ENCODE peak calls at places on chromosomes 5 and 9, in ten cellular contexts. One of them, this sample, is unnamed.

GRCh38 chr5:53128481-53128880 is 18.9 kb upstream of the MOCS2 start:
- DNase-seq in fibroblast of mammary gland: no peak
- DNase-seq in NCI-H1092 treated with DMSO at 0.1 percent for 48 hours: no peak
- DNase-seq in left cardiac atrium: no peak
- DNase-seq in COR-L47: no peak
- DNase-seq in Right ventricle myocardium inferior: no peak
- DNase-seq in GM13977: no peak
- DNase-seq in NCI-H2107: no peak
- DNase-seq in aorta: no peak
- DNase-seq in activated CD4-positive, CD25-positive, alpha-beta regulatory T cell: no peak
- DNase-seq in this sample: no peak

GRCh38 chr5:57174128-57174849 is 430 bp downstream of the GPBP1 start:
- DNase-seq in fibroblast of mammary gland: no peak
- DNase-seq in NCI-H1092 treated with DMSO at 0.1 percent for 48 hours: peak
- DNase-seq in left cardiac atrium: peak
- DNase-seq in COR-L47: peak
- DNase-seq in Right ventricle myocardium inferior: peak
- DNase-seq in GM13977: peak
- DNase-seq in NCI-H2107: no peak
- DNase-seq in aorta: no peak
- DNase-seq in activated CD4-positive, CD25-positive, alpha-beta regulatory T cell: peak
- DNase-seq in this sample: peak

GRCh38 chr5:168014423-168014822 is 277.0 kb upstream of the WWC1 start:
- DNase-seq in fibroblast of mammary gland: no peak
- DNase-seq in NCI-H1092 treated with DMSO at 0.1 percent for 48 hours: no peak
- DNase-seq in left cardiac atrium: no peak
- DNase-seq in COR-L47: no peak
- DNase-seq in Right ventricle myocardium inferior: no peak
- DNase-seq in GM13977: no peak
- DNase-seq in NCI-H2107: no peak
- DNase-seq in aorta: no peak
- DNase-seq in activated CD4-positive, CD25-positive, alpha-beta regulatory T cell: no peak
- DNase-seq in this sample: no peak

GRCh38 chr9:8419871-8420270 is 620.3 kb upstream of the DMAC1 start:
- DNase-seq in fibroblast of mammary gland: peak
- DNase-seq in NCI-H1092 treated with DMSO at 0.1 percent for 48 hours: no peak
- DNase-seq in left cardiac atrium: no peak
- DNase-seq in COR-L47: no peak
- DNase-seq in Right ventricle myocardium inferior: no peak
- DNase-seq in GM13977: no peak
- DNase-seq in NCI-H2107: no peak
- DNase-seq in aorta: no peak
- DNase-seq in activated CD4-positive, CD25-positive, alpha-beta regulatory T cell: no peak
- DNase-seq in this sample: no peak

GRCh38 chr5:175830586-175831300 is 40.6 kb upstream of the CPLX2 start:
- DNase-seq in fibroblast of mammary gland: no peak
- DNase-seq in NCI-H1092 treated with DMSO at 0.1 percent for 48 hours: no peak
- DNase-seq in left cardiac atrium: no peak
- DNase-seq in COR-L47: no peak
- DNase-seq in Right ventricle myocardium inferior: no peak
- DNase-seq in GM13977: no peak
- DNase-seq in NCI-H2107: no peak
- DNase-seq in aorta: no peak
- DNase-seq in activated CD4-positive, CD25-positive, alpha-beta regulatory T cell: no peak
- DNase-seq in this sample: no peak

GRCh38 chr5:9497347-9497746 is 48.5 kb downstream of the SEMA5A start:
- DNase-seq in fibroblast of mammary gland: no peak
- DNase-seq in NCI-H1092 treated with DMSO at 0.1 percent for 48 hours: no peak
- DNase-seq in left cardiac atrium: no peak
- DNase-seq in COR-L47: no peak
- DNase-seq in Right ventricle myocardium inferior: no peak
- DNase-seq in GM13977: no peak
- DNase-seq in NCI-H2107: no peak
- DNase-seq in aorta: no peak
- DNase-seq in activated CD4-positive, CD25-positive, alpha-beta regulatory T cell: no peak
- DNase-seq in this sample: no peak

GRCh38 chr9:136662326-136662655 is 425 bp upstream of the EGFL7 start:
- DNase-seq in fibroblast of mammary gland: no peak
- DNase-seq in NCI-H1092 treated with DMSO at 0.1 percent for 48 hours: no peak
- DNase-seq in left cardiac atrium: no peak
- DNase-seq in COR-L47: no peak
- DNase-seq in Right ventricle myocardium inferior: no peak
- DNase-seq in GM13977: no peak
- DNase-seq in NCI-H2107: no peak
- DNase-seq in aorta: no peak
- DNase-seq in activated CD4-positive, CD25-positive, alpha-beta regulatory T cell: no peak
- DNase-seq in this sample: no peak

GRCh38 chr9:114002271-114002985 is 75.7 kb downstream of the AMBP start:
- DNase-seq in fibroblast of mammary gland: no peak
- DNase-seq in NCI-H1092 treated with DMSO at 0.1 percent for 48 hours: no peak
- DNase-seq in left cardiac atrium: no peak
- DNase-seq in COR-L47: no peak
- DNase-seq in Right ventricle myocardium inferior: no peak
- DNase-seq in GM13977: no peak
- DNase-seq in NCI-H2107: no peak
- DNase-seq in aorta: peak
- DNase-seq in activated CD4-positive, CD25-positive, alpha-beta regulatory T cell: no peak
- DNase-seq in this sample: no peak

GRCh38 chr5:145166173-145166572 is 669.0 kb downstream of the PRELID2 start:
- DNase-seq in fibroblast of mammary gland: no peak
- DNase-seq in NCI-H1092 treated with DMSO at 0.1 percent for 48 hours: no peak
- DNase-seq in left cardiac atrium: no peak
- DNase-seq in COR-L47: no peak
- DNase-seq in Right ventricle myocardium inferior: no peak
- DNase-seq in GM13977: no peak
- DNase-seq in NCI-H2107: no peak
- DNase-seq in aorta: no peak
- DNase-seq in activated CD4-positive, CD25-positive, alpha-beta regulatory T cell: no peak
- DNase-seq in this sample: no peak

GRCh38 chr9:109026306-109026705 is 13.0 kb upstream of the CTNNAL1 start:
- DNase-seq in fibroblast of mammary gland: no peak
- DNase-seq in NCI-H1092 treated with DMSO at 0.1 percent for 48 hours: no peak
- DNase-seq in left cardiac atrium: no peak
- DNase-seq in COR-L47: no peak
- DNase-seq in Right ventricle myocardium inferior: no peak
- DNase-seq in GM13977: no peak
- DNase-seq in NCI-H2107: no peak
- DNase-seq in aorta: no peak
- DNase-seq in activated CD4-positive, CD25-positive, alpha-beta regulatory T cell: no peak
- DNase-seq in this sample: no peak

GRCh38 chr5:143977891-143978448 is 166.0 kb downstream of the HMHB1 start:
- DNase-seq in fibroblast of mammary gland: peak
- DNase-seq in NCI-H1092 treated with DMSO at 0.1 percent for 48 hours: no peak
- DNase-seq in left cardiac atrium: no peak
- DNase-seq in COR-L47: no peak
- DNase-seq in Right ventricle myocardium inferior: no peak
- DNase-seq in GM13977: no peak
- DNase-seq in NCI-H2107: no peak
- DNase-seq in aorta: no peak
- DNase-seq in activated CD4-positive, CD25-positive, alpha-beta regulatory T cell: no peak
- DNase-seq in this sample: no peak

GRCh38 chr5:132086277-132086794 is 12.7 kb downstream of the CSF2 start:
- DNase-seq in fibroblast of mammary gland: peak
- DNase-seq in NCI-H1092 treated with DMSO at 0.1 percent for 48 hours: no peak
- DNase-seq in left cardiac atrium: peak
- DNase-seq in COR-L47: no peak
- DNase-seq in Right ventricle myocardium inferior: peak
- DNase-seq in GM13977: no peak
- DNase-seq in NCI-H2107: no peak
- DNase-seq in aorta: peak
- DNase-seq in activated CD4-positive, CD25-positive, alpha-beta regulatory T cell: no peak
- DNase-seq in this sample: no peak

GRCh38 chr5:15691536-15691935 is 191.6 kb downstream of the FBXL7 start:
- DNase-seq in fibroblast of mammary gland: peak
- DNase-seq in NCI-H1092 treated with DMSO at 0.1 percent for 48 hours: no peak
- DNase-seq in left cardiac atrium: no peak
- DNase-seq in COR-L47: no peak
- DNase-seq in Right ventricle myocardium inferior: no peak
- DNase-seq in GM13977: no peak
- DNase-seq in NCI-H2107: no peak
- DNase-seq in aorta: no peak
- DNase-seq in activated CD4-positive, CD25-positive, alpha-beta regulatory T cell: no peak
- DNase-seq in this sample: no peak

GRCh38 chr9:69030851-69031645 is 4.5 kb upstream of the FXN start:
- DNase-seq in fibroblast of mammary gland: peak
- DNase-seq in NCI-H1092 treated with DMSO at 0.1 percent for 48 hours: no peak
- DNase-seq in left cardiac atrium: no peak
- DNase-seq in COR-L47: no peak
- DNase-seq in Right ventricle myocardium inferior: no peak
- DNase-seq in GM13977: no peak
- DNase-seq in NCI-H2107: no peak
- DNase-seq in aorta: no peak
- DNase-seq in activated CD4-positive, CD25-positive, alpha-beta regulatory T cell: no peak
- DNase-seq in this sample: no peak

GRCh38 chr9:123997665-123998277 is 13.8 kb upstream of the LHX2 start:
- DNase-seq in fibroblast of mammary gland: peak
- DNase-seq in NCI-H1092 treated with DMSO at 0.1 percent for 48 hours: no peak
- DNase-seq in left cardiac atrium: peak
- DNase-seq in COR-L47: no peak
- DNase-seq in Right ventricle myocardium inferior: peak
- DNase-seq in GM13977: peak
- DNase-seq in NCI-H2107: no peak
- DNase-seq in aorta: peak
- DNase-seq in activated CD4-positive, CD25-positive, alpha-beta regulatory T cell: no peak
- DNase-seq in this sample: no peak

GRCh38 chr5:146463446-146463845 is 16.3 kb downstream of the TCERG1 start:
- DNase-seq in fibroblast of mammary gland: no peak
- DNase-seq in NCI-H1092 treated with DMSO at 0.1 percent for 48 hours: no peak
- DNase-seq in left cardiac atrium: no peak
- DNase-seq in COR-L47: no peak
- DNase-seq in Right ventricle myocardium inferior: no peak
- DNase-seq in GM13977: no peak
- DNase-seq in NCI-H2107: no peak
- DNase-seq in aorta: no peak
- DNase-seq in activated CD4-positive, CD25-positive, alpha-beta regulatory T cell: no peak
- DNase-seq in this sample: no peak

GRCh38 chr9:122814545-122814944 is 13.8 kb downstream of the PDCL start:
- DNase-seq in fibroblast of mammary gland: no peak
- DNase-seq in NCI-H1092 treated with DMSO at 0.1 percent for 48 hours: no peak
- DNase-seq in left cardiac atrium: no peak
- DNase-seq in COR-L47: no peak
- DNase-seq in Right ventricle myocardium inferior: no peak
- DNase-seq in GM13977: no peak
- DNase-seq in NCI-H2107: no peak
- DNase-seq in aorta: no peak
- DNase-seq in activated CD4-positive, CD25-positive, alpha-beta regulatory T cell: no peak
- DNase-seq in this sample: no peak

GRCh38 chr5:144247131-144247530 is 76.5 kb downstream of the KCTD16 start:
- DNase-seq in fibroblast of mammary gland: no peak
- DNase-seq in NCI-H1092 treated with DMSO at 0.1 percent for 48 hours: peak
- DNase-seq in left cardiac atrium: no peak
- DNase-seq in COR-L47: peak
- DNase-seq in Right ventricle myocardium inferior: no peak
- DNase-seq in GM13977: no peak
- DNase-seq in NCI-H2107: no peak
- DNase-seq in aorta: no peak
- DNase-seq in activated CD4-positive, CD25-positive, alpha-beta regulatory T cell: no peak
- DNase-seq in this sample: no peak